ENCODE peak calls at places on chromosomes 11 and 22, in ten cellular contexts. I is aorta; Z is HT1080; Y is anterior cingulate cortex; L is hypothalamus; A is RCC 7860; B is fibroblast of pulmonary artery; T is activated T-cell treated with anti-CD3 and anti-CD28 coated beads, Interleukin-2, amount 50 U/mL, for 72 hours; F is NCI-H146; R is T-cell. S is an unnamed sample.
A peak's percentile ranks its signal among the peaks of the same experiment; 100 is the strongest.

GRCh38 chr11:76678316-76678715 is 7.8 kb upstream of the LRRC32 start:
- DNase-seq in T (no peak), L (no peak), Z (no peak), F (no peak), B (no peak), R (no peak), A (no peak), Y (no peak), I (no peak), S (no peak)

GRCh38 chr11:92728628-92729027 is 240.8 kb upstream of the MTNR1B start:
- DNase-seq in Z (no peak), F (no peak), T (no peak), R (no peak), B (no peak), I (no peak), L (no peak), A (no peak), Y (no peak), S (no peak)

GRCh38 chr11:34427171-34427805 is 11.4 kb upstream of the CAT start:
- DNase-seq in T (no peak), L (no peak), I (no peak), B (peak; percentile 53), F (no peak), R (no peak), Y (no peak), Z (peak; percentile 82), A (peak; percentile 94), S (no peak)

GRCh38 chr11:122422707-122423106 is 232.8 kb upstream of the UBASH3B start:
- DNase-seq in F (no peak), R (no peak), Y (no peak), B (peak; percentile 23), Z (peak; percentile 77), T (no peak), A (no peak), I (no peak), L (no peak), S (no peak)

GRCh38 chr22:27798526-27799333 is 2.8 kb downstream of the MN1 start:
- DNase-seq in Z (no peak), A (no peak), L (no peak), B (peak; percentile 46), R (no peak), Y (no peak), F (no peak), I (peak; percentile 59), T (no peak), S (no peak)

GRCh38 chr22:19841641-19842385 is 12.9 kb downstream of the GNB1L start:
- DNase-seq in B (no peak), F (no peak), Z (no peak), L (no peak), A (no peak), I (no peak), Y (no peak), T (no peak), R (no peak), S (no peak)

GRCh38 chr11:122897606-122898210 is 15.1 kb downstream of the JHY start:
- DNase-seq in I (no peak), L (no peak), T (no peak), Y (no peak), B (peak; percentile 56), A (no peak), Z (peak; percentile 55), F (no peak), R (no peak), S (no peak)

GRCh38 chr22:39985383-39986045 is 9.2 kb upstream of the FAM83F start:
- DNase-seq in Y (no peak), I (no peak), A (no peak), R (peak; percentile 28), Z (no peak), L (no peak), T (peak; percentile 51), F (no peak), B (no peak), S (peak; percentile 58)

GRCh38 chr22:49411236-49411635 is 416.4 kb downstream of the BRD1 start:
- DNase-seq in F (no peak), R (no peak), Z (no peak), I (no peak), A (no peak), T (no peak), Y (no peak), L (no peak), B (no peak), S (no peak)

GRCh38 chr22:49788492-49788891 is 39.2 kb downstream of the BRD1 start:
- DNase-seq in T (no peak), B (peak; percentile 37), Y (no peak), R (no peak), I (peak; percentile 90), L (no peak), A (no peak), Z (no peak), F (no peak), S (no peak)

GRCh38 chr11:34640050-34640971 is 19.4 kb downstream of the EHF start:
- DNase-seq in Y (no peak), R (no peak), A (peak; percentile 83), T (no peak), I (no peak), Z (no peak), F (peak; percentile 56), L (no peak), B (no peak), S (no peak)

GRCh38 chr11:1158681-1159525 is 1.1 kb downstream of the MUC5AC start:
- DNase-seq in B (no peak), Z (no peak), R (no peak), Y (no peak), T (no peak), A (no peak), L (no peak), F (no peak), I (peak; percentile 33), S (no peak)

GRCh38 chr11:117094776-117095175 is 3.5 kb downstream of the SIK3 start:
- DNase-seq in L (peak; percentile 15), Z (no peak), I (no peak), B (peak; percentile 49), T (no peak), F (no peak), Y (no peak), R (no peak), A (no peak), S (no peak)

GRCh38 chr11:77154381-77155081 is 26.5 kb downstream of the MYO7A start:
- DNase-seq in B (no peak), L (peak; percentile 67), T (no peak), A (no peak), I (peak; percentile 75), Y (peak; percentile 49), F (no peak), Z (no peak), R (no peak), S (no peak)

GRCh38 chr11:71946144-71946571 is 17.3 kb downstream of the RNF121 start:
- DNase-seq in T (no peak), Z (peak; percentile 52), A (peak; percentile 88), F (no peak), B (peak; percentile 55), I (no peak), R (no peak), L (no peak), Y (no peak), S (no peak)

GRCh38 chr11:120192831-120193625 is 17.8 kb upstream of the OAF start:
- DNase-seq in Y (no peak), F (no peak), R (no peak), I (no peak), B (no peak), L (no peak), A (no peak), Z (no peak), T (no peak), S (no peak)

GRCh38 chr11:14522801-14523200 is 2.6 kb upstream of the PSMA1 start:
- DNase-seq in Z (no peak), I (no peak), A (no peak), R (no peak), T (no peak), Y (no peak), L (no peak), B (no peak), F (no peak), S (no peak)

GRCh38 chr11:79100093-79100704 is 340.6 kb downstream of the TENM4 start:
- DNase-seq in I (peak; percentile 50), F (peak; percentile 57), R (no peak), A (peak; percentile 17), T (peak; percentile 27), B (peak; percentile 71), Y (no peak), L (no peak), Z (peak; percentile 57), S (peak; percentile 16)

GRCh38 chr11:88508808-88509581 is 171.5 kb upstream of the CTSC start:
- DNase-seq in B (peak; percentile 29), Z (no peak), Y (no peak), L (no peak), I (peak; percentile 52), T (peak; percentile 51), A (no peak), F (no peak), R (no peak), S (peak; percentile 57)

GRCh38 chr11:99632969-99633368 is 612.2 kb downstream of the CNTN5 start:
- DNase-seq in A (no peak), I (no peak), L (no peak), Z (no peak), F (no peak), Y (no peak), R (no peak), T (no peak), B (peak; percentile 2), S (no peak)

GRCh38 chr11:65288706-65289536 is 25.7 kb upstream of the CDC42EP2 start:
- DNase-seq in T (no peak), F (peak; percentile 12), A (no peak), B (no peak), I (no peak), L (peak; percentile 25), R (no peak), Z (no peak), Y (no peak), S (no peak)

GRCh38 chr22:46183733-46184132 is 33.4 kb downstream of the PPARA start:
- DNase-seq in Z (no peak), F (no peak), A (no peak), Y (no peak), I (no peak), L (no peak), R (no peak), B (no peak), T (peak; percentile 5), S (no peak)

GRCh38 chr11:35491231-35491871 is 34.1 kb downstream of the PAMR1 start:
- DNase-seq in F (no peak), T (no peak), Y (no peak), B (peak; percentile 80), Z (peak; percentile 27), I (no peak), L (no peak), A (peak; percentile 67), R (no peak), S (no peak)

GRCh38 chr11:46710821-46711269 is 8.2 kb upstream of the F2 start:
- DNase-seq in B (peak; percentile 93), F (no peak), T (no peak), Y (no peak), Z (peak; percentile 95), L (no peak), I (peak; percentile 87), A (peak; percentile 75), R (no peak), S (no peak)

GRCh38 chr11:68956142-68956541 is 24.6 kb downstream of the MRGPRD start:
- DNase-seq in R (no peak), F (no peak), T (peak; percentile 39), I (no peak), L (no peak), Z (no peak), Y (no peak), A (no peak), B (no peak), S (peak; percentile 35)

GRCh38 chr11:6414874-6415328 is 4.0 kb downstream of the APBB1 start:
- DNase-seq in F (no peak), A (no peak), L (no peak), T (peak; percentile 64), R (no peak), I (no peak), B (no peak), Z (peak; percentile 21), Y (no peak), S (peak; percentile 30)

S was measured in activated naive CD8-positive, alpha-beta T cell treated with anti-CD3 and anti-CD28 coated beads for 36 hours.